ENCODE peak calls at places on chromosomes 4 and X, in eight cellular contexts. D is IMR-90, A is body of pancreas, I is tibial nerve, V is uterus, G is prostate gland, Y is K562, Z is ovary. H is an unnamed sample.

GRCh38 chrX:21959362-21960051 is 19.0 kb downstream of the SMS start:
- DNase-seq in D (no peak), A (no peak), I (no peak), V (no peak), G (no peak), Y (no peak), Z (no peak), H (no peak)

GRCh38 chrX:10750581-10750980 is 130.2 kb upstream of the MID1 start:
- DNase-seq in D (peak), A (no peak), I (no peak), V (no peak), G (no peak), Y (no peak), Z (no peak), H (no peak)

GRCh38 chr4:1500231-1500965 is 94.2 kb upstream of the NKX1-1 start:
- DNase-seq in D (no peak), A (peak), I (no peak), V (no peak), G (no peak), Y (no peak), Z (no peak), H (no peak)

GRCh38 chr4:53717064-53717549 is 125.8 kb upstream of the LNX1 start:
- DNase-seq in D (peak), A (no peak), I (no peak), V (no peak), G (no peak), Y (no peak), Z (no peak), H (no peak)

GRCh38 chrX:65744965-65745364 is 77.5 kb downstream of the MSN start:
- DNase-seq in D (peak), A (no peak), I (no peak), V (no peak), G (no peak), Y (no peak), Z (no peak), H (no peak)

GRCh38 chrX:24506082-24506481 is 41.0 kb downstream of the PDK3 start:
- DNase-seq in D (peak), A (no peak), I (no peak), V (no peak), G (no peak), Y (peak), Z (no peak), H (no peak)

GRCh38 chrX:131271274-131271673 is 17.8 kb downstream of the IGSF1 start:
- DNase-seq in D (no peak), A (no peak), I (no peak), V (no peak), G (no peak), Y (no peak), Z (no peak), H (no peak)

GRCh38 chr4:151781026-151781425 is 20.2 kb upstream of the GATB start:
- DNase-seq in D (no peak), A (no peak), I (no peak), V (no peak), G (no peak), Y (no peak), Z (no peak), H (no peak)

GRCh38 chr4:5524451-5524850 is 183.9 kb downstream of the EVC2 start:
- DNase-seq in D (no peak), A (no peak), I (no peak), V (no peak), G (no peak), Y (no peak), Z (no peak), H (no peak)

GRCh38 chr4:5619913-5620625 is 88.3 kb downstream of the EVC2 start:
- DNase-seq in D (no peak), A (no peak), I (no peak), V (no peak), G (no peak), Y (no peak), Z (no peak), H (peak)

GRCh38 chrX:150366951-150367545 is 3.9 kb downstream of the MAMLD1 start:
- DNase-seq in D (peak), A (no peak), I (no peak), V (no peak), G (no peak), Y (no peak), Z (peak), H (no peak)

GRCh38 chrX:71195959-71196727 is 26.9 kb upstream of the GJB1 start:
- DNase-seq in D (no peak), A (no peak), I (no peak), V (no peak), G (no peak), Y (no peak), Z (no peak), H (no peak)

GRCh38 chr4:4418676-4419370 is 31.9 kb downstream of the NSG1 start:
- DNase-seq in D (no peak), A (no peak), I (no peak), V (no peak), G (no peak), Y (no peak), Z (peak), H (peak)

GRCh38 chr4:101086801-101087586 is 260.3 kb downstream of the PPP3CA start:
- DNase-seq in D (no peak), A (no peak), I (no peak), V (no peak), G (no peak), Y (no peak), Z (no peak), H (no peak)

DNA sequence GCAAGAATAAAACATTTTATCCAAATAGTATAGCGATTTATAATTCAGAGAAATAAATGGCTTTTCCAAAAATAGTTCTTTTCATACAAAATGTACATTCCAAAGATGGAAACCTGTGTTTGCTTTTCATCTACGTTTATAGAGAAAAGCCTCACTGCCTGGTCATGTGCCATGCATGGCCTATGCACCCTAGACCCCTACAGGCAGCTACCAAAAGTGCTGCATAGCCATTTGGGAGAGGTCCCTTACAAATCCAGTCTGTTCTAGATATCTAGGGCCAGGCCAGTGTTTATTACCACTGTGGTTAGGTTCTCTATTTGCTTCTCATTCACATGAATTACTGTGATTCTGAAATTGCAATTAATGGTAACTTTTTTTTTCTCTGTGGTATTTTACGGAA is 17.2 kb downstream of the HMGB2 start:
- DNase-seq in D (no peak), A (no peak), I (no peak), V (no peak), G (no peak), Y (peak), Z (no peak), H (no peak)
- TF ChIP-seq CTCF in D (no peak), A (no peak), I (no peak), V (peak), G (no peak), Y (peak), Z (no peak), H (no peak)

GRCh38 chrX:47651043-47651905 is 911 bp upstream of the ELK1 start:
- DNase-seq in D (no peak), A (no peak), I (no peak), V (no peak), G (no peak), Y (no peak), Z (no peak), H (no peak)
- TF ChIP-seq POLR2A in D (peak), A (no peak), I (peak), V (no peak), G (peak), Y (peak), Z (peak), H (no peak)

GRCh38 chr4:74793757-74794340 is 474 bp downstream of the BTC start:
- DNase-seq in D (no peak), A (peak), I (no peak), V (peak), G (peak), Y (no peak), Z (peak), H (peak)
- TF ChIP-seq CTCF in D (peak), A (peak), I (no peak), V (peak), G (no peak), Y (no peak), Z (no peak), H (no peak)

GRCh38 chr4:113147498-113148231 is 98.2 kb downstream of the ANK2 start:
- DNase-seq in D (no peak), A (no peak), I (no peak), V (no peak), G (no peak), Y (no peak), Z (peak), H (no peak)
- TF ChIP-seq POLR2A in D (no peak), A (no peak), I (no peak), V (no peak), G (no peak), Y (no peak), Z (no peak), H (no peak)

DNA sequence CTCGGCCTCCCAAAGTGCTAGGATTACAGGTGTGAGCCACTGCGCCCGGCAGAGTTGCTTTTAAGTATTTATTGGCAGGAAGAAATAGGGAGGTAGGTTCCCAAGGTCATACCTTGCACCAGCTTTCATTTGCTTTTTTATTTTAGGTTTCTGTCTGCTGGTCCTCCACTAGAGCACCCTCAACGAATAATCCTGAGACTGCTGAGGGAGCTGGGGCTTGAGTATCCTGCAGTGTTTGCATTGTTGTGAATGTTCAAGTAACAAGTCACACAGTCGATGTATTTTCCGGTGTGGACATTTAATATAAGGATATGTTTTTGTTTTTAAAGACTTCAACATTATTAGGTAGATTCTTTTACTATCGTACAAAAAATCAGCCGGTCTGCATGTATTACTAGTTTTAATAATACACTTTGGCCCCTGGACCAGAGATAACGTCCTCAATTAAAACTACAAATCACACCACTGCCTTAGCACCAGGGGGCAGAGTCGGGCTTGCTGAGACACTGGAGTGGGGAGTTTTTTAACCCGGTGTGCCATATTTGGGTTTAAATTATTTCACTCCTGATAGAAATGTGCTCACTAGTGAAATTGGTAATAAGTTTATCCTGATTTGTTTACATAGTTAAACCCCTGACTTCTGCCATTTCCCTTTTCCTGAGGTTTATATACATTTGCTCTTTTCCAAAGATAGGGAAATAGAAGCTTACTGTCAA is 11.6 kb downstream of the SMIM20 start:
- DNase-seq in D (peak), A (peak), I (peak), V (no peak), G (no peak), Y (peak), Z (no peak), H (no peak)
- TF ChIP-seq CTCF in D (peak), A (peak), I (peak), V (no peak), G (peak), Y (peak), Z (no peak), H (no peak)

H was measured in lower leg skin.